ENCODE peak calls at places on chromosome 19, in six cellular contexts. U is BE2C; M is effector memory CD4-positive, alpha-beta T cell; O is GM23248; H is A549; B is hepatocyte. W is an unnamed sample. For H3K4me1, the result is how much of the 10 kb centered on the place peaks cover.

GRCh38 chr19:51086153-51086850 is 3.6 kb upstream of the KLK14 start:
- DNase-seq in U (no peak), B (no peak), O (no peak), H (no peak), M (no peak), W (no peak)

GRCh38 chr19:42126565-42126964 is 5.7 kb downstream of the POU2F2 start:
- DNase-seq in H (no peak), B (no peak), M (no peak), O (no peak), U (no peak), W (no peak)

GRCh38 chr19:29964171-29964570 is 22.1 kb downstream of the URI1 start:
- DNase-seq in M (no peak), O (no peak), B (no peak), H (no peak), U (no peak), W (no peak)

GRCh38 chr19:21709464-21709863 is 57.9 kb downstream of the ZNF100 start:
- DNase-seq in H (no peak), U (no peak), O (no peak), M (no peak), B (no peak), W (no peak)

GRCh38 chr19:39246951-39247669 is 1.5 kb downstream of the IFNL4 start:
- DNase-seq in M (no peak), U (peak), O (peak), H (no peak), B (no peak), W (no peak)

GRCh38 chr19:44570984-44571684 is 41.7 kb upstream of the CEACAM20 start:
- DNase-seq in M (no peak), U (peak), B (peak), H (peak), O (peak), W (peak)

GRCh38 chr19:29715695-29716581 is 877 bp upstream of the C19orf12 start:
- DNase-seq in H (peak), U (no peak), B (peak), M (no peak), O (peak), W (no peak)

GRCh38 chr19:1211494-1212234 is 6.1 kb downstream of the STK11 start:
- DNase-seq in M (no peak), O (no peak), U (no peak), H (peak), B (no peak), W (no peak)

GRCh38 chr19:35247526-35248309 is 1.1 kb upstream of the LSR start:
- DNase-seq in O (no peak), U (no peak), H (peak), M (peak), B (peak), W (no peak)

GRCh38 chr19:660793-661426 is 2.1 kb downstream of the RNF126 start:
- DNase-seq in M (no peak), U (no peak), H (no peak), O (no peak), B (peak), W (no peak)

GRCh38 chr19:31389874-31390273 is 40.6 kb upstream of the TSHZ3 start:
- DNase-seq in U (no peak), B (no peak), M (no peak), H (no peak), O (no peak), W (no peak)

GRCh38 chr19:5968431-5969373 is 9.2 kb downstream of the RANBP3 start:
- DNase-seq in B (no peak), M (no peak), U (no peak), O (no peak), H (no peak), W (no peak)

GRCh38 chr19:5969476-5969875 is 8.5 kb downstream of the RANBP3 start:
- DNase-seq in O (no peak), M (no peak), U (no peak), B (no peak), H (no peak), W (no peak)

GRCh38 chr19:5967571-5967970 is 10.4 kb downstream of the RANBP3 start:
- DNase-seq in B (no peak), H (no peak), U (no peak), O (no peak), M (no peak), W (no peak)

GRCh38 chr19:5966941-5967340 is 11.0 kb downstream of the RANBP3 start:
- DNase-seq in U (no peak), O (no peak), M (no peak), H (no peak), B (no peak), W (no peak)

DNA sequence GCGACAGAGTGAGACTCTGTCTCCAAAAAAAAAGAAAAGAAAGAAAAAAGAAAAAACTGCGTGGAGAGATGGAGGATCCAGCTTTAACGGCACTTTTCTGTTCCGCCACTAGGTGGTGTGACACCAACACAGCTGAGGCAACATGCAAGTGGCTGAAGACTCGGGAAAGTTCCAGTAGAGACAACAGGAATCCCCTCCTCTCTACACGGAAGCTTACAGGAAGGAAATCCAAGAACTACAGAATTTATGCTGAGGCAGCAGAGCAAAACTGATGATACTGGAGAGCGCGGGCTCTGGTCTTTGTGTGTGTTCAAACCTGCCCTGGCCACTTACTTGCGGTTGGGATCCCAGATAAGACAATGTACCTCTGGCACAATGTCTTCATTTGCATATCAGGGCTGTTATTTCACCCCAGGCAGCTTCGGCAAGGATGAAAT is 9.9 kb downstream of the RANBP3 start:
- DNase-seq in O (peak), H (peak), B (peak), M (peak), U (peak), W (peak)
- H3K4me1 ChIP-seq in O (under half), H (under half), B (under half), M (under half), U (under half), W (under half)

DNA sequence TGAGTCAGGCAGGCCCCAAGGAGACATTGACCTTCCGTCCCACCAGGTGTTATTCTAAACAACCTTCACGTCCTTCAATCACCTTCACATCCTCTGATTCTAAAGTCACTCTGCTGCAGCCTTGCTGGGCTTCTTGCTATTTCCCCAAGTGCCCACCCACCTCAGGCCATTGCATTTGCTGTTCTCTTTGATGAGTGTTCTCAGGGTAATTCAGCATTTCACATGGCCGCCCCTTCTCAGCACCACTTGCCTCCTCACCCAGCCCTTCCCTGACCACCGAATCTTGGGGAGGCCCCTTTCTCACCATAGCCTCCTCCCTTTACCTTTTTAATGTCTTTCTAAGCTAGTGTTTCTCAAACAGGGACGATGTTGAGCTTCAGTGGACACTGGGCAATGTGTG is 4.6 kb downstream of the ZNF805 start:
- DNase-seq in O (no peak), M (no peak), U (no peak), B (no peak), H (no peak), W (no peak)
- H3K4me3 ChIP-seq in O (no peak), M (no peak), U (no peak), B (no peak), H (no peak), W (no peak)

GRCh38 chr19:47239610-47240296 is 8.8 kb upstream of the BBC3 start:
- DNase-seq in B (peak), O (peak), H (no peak), M (peak), U (peak), W (peak)
- H3K4me1 ChIP-seq in B (under half), O (under half), H (under half), M (under half), U (under half), W (under half)

GRCh38 chr19:28281676-28282075 is 931.3 kb downstream of the UQCRFS1 start:
- DNase-seq in B (no peak), M (no peak), O (no peak), H (no peak), U (no peak), W (no peak)
- H3K4me3 ChIP-seq in B (no peak), M (no peak), O (no peak), H (no peak), U (no peak), W (no peak)

GRCh38 chr19:15276620-15277019 is 44.4 kb upstream of the EPHX3 start:
- DNase-seq in M (no peak), U (no peak), O (no peak), B (no peak), H (no peak), W (no peak)
- H3K4me1 ChIP-seq in M (under half), U (under half), O (under half), B (under half), H (under half), W (under half)

DNA sequence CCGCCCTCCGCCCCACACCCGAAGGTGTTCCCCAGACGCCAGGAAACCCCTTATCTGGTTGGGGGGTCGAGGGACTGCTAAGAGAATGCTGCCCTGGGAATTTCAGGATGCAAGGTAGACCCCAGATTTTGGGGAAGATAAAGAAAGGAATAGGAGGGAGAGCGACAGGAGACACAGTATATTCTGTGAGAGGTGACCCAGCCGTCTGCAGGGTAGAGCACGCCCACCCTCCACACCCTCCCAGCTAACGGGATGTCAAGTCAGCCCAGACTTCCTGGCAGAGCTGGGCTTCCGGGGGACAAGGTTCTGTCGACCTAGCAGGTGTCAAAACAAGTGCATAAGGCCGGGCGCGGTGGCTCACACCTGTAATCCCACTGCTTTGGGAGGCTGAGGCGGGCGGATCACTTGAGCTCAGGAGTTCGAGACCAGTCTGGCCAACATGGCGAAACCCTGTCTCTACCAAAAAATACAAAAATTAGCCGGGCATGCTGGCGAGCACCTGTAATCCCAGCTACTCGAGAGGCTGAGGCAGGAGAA is 735 bp upstream of the PRR36 start:
- DNase-seq in M (no peak), B (no peak), O (no peak), U (no peak), H (no peak), W (no peak)
- H3K4me3 ChIP-seq in M (peak), B (no peak), O (no peak), U (peak), H (peak), W (no peak)

DNA sequence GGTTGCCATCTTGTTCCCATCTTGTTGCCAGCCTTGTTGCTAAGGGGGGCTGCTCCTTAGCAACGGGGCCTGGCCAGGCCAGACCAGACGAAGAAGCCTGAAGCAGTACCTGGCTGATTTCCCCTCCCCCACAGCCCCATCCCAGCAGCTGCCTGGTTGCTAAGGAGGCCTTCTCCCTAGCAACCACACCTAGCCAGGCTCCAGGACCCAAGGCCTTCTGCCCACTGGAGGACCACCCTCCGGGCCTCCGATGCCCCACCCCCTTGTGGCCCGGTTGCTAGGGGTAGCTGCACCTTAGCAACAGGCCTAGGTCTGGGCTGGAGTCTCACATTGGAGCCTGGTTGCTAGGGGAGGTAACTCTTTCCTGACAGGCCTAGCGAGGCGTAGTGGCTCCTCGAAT is 3.9 kb downstream of the PRRG2 start:
- DNase-seq in H (no peak), O (no peak), B (peak), M (no peak), U (peak), W (no peak)
- H3K4me1 ChIP-seq in H (under half), O (under half), B (under half), M (under half), U (under half), W (under half)

W was measured in SJCRH30.